ENCODE peak calls at places on chromosomes 6 and 20, in seven cellular contexts. One of them, this sample, is unnamed.

GRCh38 chr6:147508871-147509608 is 550 bp downstream of the SAMD5 start:
- DNase-seq in GM06990: peak
- DNase-seq in HEK293T: peak
- DNase-seq in BJ: no peak
- DNase-seq in ELR: peak
- DNase-seq in fibroblast of mammary gland: no peak
- DNase-seq in foreskin fibroblast: no peak
- DNase-seq in this sample: no peak

GRCh38 chr6:170434114-170434820 is 118.8 kb downstream of the PSMB1 start:
- DNase-seq in foreskin fibroblast: peak
- DNase-seq in HEK293T: no peak
- DNase-seq in GM06990: no peak
- DNase-seq in ELR: no peak
- DNase-seq in BJ: no peak
- DNase-seq in fibroblast of mammary gland: peak
- DNase-seq in this sample: no peak

GRCh38 chr6:20464041-20464440 is 62.4 kb downstream of the E2F3 start:
- DNase-seq in ELR: no peak
- DNase-seq in foreskin fibroblast: no peak
- DNase-seq in GM06990: peak
- DNase-seq in HEK293T: no peak
- DNase-seq in fibroblast of mammary gland: no peak
- DNase-seq in BJ: no peak
- DNase-seq in this sample: no peak

GRCh38 chr20:23245553-23246128 is 105.0 kb upstream of the NXT1 start:
- DNase-seq in BJ: no peak
- DNase-seq in HEK293T: peak
- DNase-seq in fibroblast of mammary gland: peak
- DNase-seq in foreskin fibroblast: no peak
- DNase-seq in GM06990: peak
- DNase-seq in ELR: peak
- DNase-seq in this sample: no peak

GRCh38 chr6:125377621-125378020 is 75.9 kb upstream of the HDDC2 start:
- DNase-seq in ELR: peak
- DNase-seq in GM06990: no peak
- DNase-seq in HEK293T: no peak
- DNase-seq in foreskin fibroblast: peak
- DNase-seq in fibroblast of mammary gland: peak
- DNase-seq in BJ: no peak
- DNase-seq in this sample: no peak

GRCh38 chr20:48454721-48455490 is 372.9 kb downstream of the PREX1 start:
- DNase-seq in BJ: no peak
- DNase-seq in foreskin fibroblast: no peak
- DNase-seq in ELR: no peak
- DNase-seq in fibroblast of mammary gland: no peak
- DNase-seq in GM06990: no peak
- DNase-seq in HEK293T: no peak
- DNase-seq in this sample: no peak

GRCh38 chr6:56364482-56365313 is 117.3 kb upstream of the COL21A1 start:
- DNase-seq in HEK293T: no peak
- DNase-seq in GM06990: no peak
- DNase-seq in foreskin fibroblast: peak
- DNase-seq in BJ: peak
- DNase-seq in ELR: peak
- DNase-seq in fibroblast of mammary gland: peak
- DNase-seq in this sample: no peak

GRCh38 chr20:33450867-33451266 is 7.3 kb upstream of the SNTA1 start:
- DNase-seq in ELR: peak
- DNase-seq in BJ: no peak
- DNase-seq in fibroblast of mammary gland: peak
- DNase-seq in HEK293T: no peak
- DNase-seq in foreskin fibroblast: peak
- DNase-seq in GM06990: no peak
- DNase-seq in this sample: no peak

GRCh38 chr6:137927777-137928218 is 60.7 kb downstream of the TNFAIP3 start:
- DNase-seq in GM06990: peak
- DNase-seq in fibroblast of mammary gland: no peak
- DNase-seq in HEK293T: no peak
- DNase-seq in foreskin fibroblast: no peak
- DNase-seq in ELR: peak
- DNase-seq in BJ: no peak
- DNase-seq in this sample: peak

GRCh38 chr6:163356743-163357142 is 57.8 kb upstream of the QKI start:
- DNase-seq in ELR: no peak
- DNase-seq in fibroblast of mammary gland: no peak
- DNase-seq in foreskin fibroblast: no peak
- DNase-seq in BJ: no peak
- DNase-seq in GM06990: no peak
- DNase-seq in HEK293T: no peak
- DNase-seq in this sample: no peak

GRCh38 chr20:53960586-53961386 is 109.6 kb downstream of the BCAS1 start:
- DNase-seq in GM06990: no peak
- DNase-seq in ELR: no peak
- DNase-seq in HEK293T: no peak
- DNase-seq in foreskin fibroblast: no peak
- DNase-seq in BJ: no peak
- DNase-seq in fibroblast of mammary gland: peak
- DNase-seq in this sample: no peak

GRCh38 chr6:13272131-13273046 is 55.9 kb downstream of the TBC1D7 start:
- DNase-seq in ELR: no peak
- DNase-seq in GM06990: peak
- DNase-seq in HEK293T: no peak
- DNase-seq in fibroblast of mammary gland: no peak
- DNase-seq in BJ: no peak
- DNase-seq in foreskin fibroblast: no peak
- DNase-seq in this sample: no peak

GRCh38 chr6:42899871-42900270 is 16.0 kb upstream of the PTCRA start:
- DNase-seq in ELR: no peak
- DNase-seq in BJ: no peak
- DNase-seq in foreskin fibroblast: no peak
- DNase-seq in GM06990: no peak
- DNase-seq in fibroblast of mammary gland: no peak
- DNase-seq in HEK293T: no peak
- DNase-seq in this sample: no peak

GRCh38 chr6:105688573-105688972 is 285.7 kb upstream of the PREP start:
- DNase-seq in ELR: no peak
- DNase-seq in BJ: no peak
- DNase-seq in fibroblast of mammary gland: no peak
- DNase-seq in HEK293T: no peak
- DNase-seq in GM06990: no peak
- DNase-seq in foreskin fibroblast: no peak
- DNase-seq in this sample: no peak

GRCh38 chr6:34934516-34934915 is 45.5 kb downstream of the ANKS1A start:
- DNase-seq in fibroblast of mammary gland: peak
- DNase-seq in HEK293T: no peak
- DNase-seq in GM06990: no peak
- DNase-seq in BJ: no peak
- DNase-seq in foreskin fibroblast: no peak
- DNase-seq in ELR: no peak
- DNase-seq in this sample: no peak

GRCh38 chr6:16712250-16712930 is 48.9 kb downstream of the ATXN1 start:
- DNase-seq in HEK293T: no peak
- DNase-seq in foreskin fibroblast: no peak
- DNase-seq in fibroblast of mammary gland: peak
- DNase-seq in BJ: no peak
- DNase-seq in ELR: peak
- DNase-seq in GM06990: peak
- DNase-seq in this sample: no peak

GRCh38 chr6:13004610-13005009 is 288.0 kb downstream of the PHACTR1 start:
- DNase-seq in fibroblast of mammary gland: no peak
- DNase-seq in GM06990: no peak
- DNase-seq in ELR: no peak
- DNase-seq in BJ: no peak
- DNase-seq in HEK293T: no peak
- DNase-seq in foreskin fibroblast: no peak
- DNase-seq in this sample: no peak

GRCh38 chr6:36442671-36443497 is at the start of the genes KCTD20 and PXT1:
- DNase-seq in fibroblast of mammary gland: peak
- DNase-seq in GM06990: peak
- DNase-seq in BJ: no peak
- DNase-seq in HEK293T: peak
- DNase-seq in ELR: peak
- DNase-seq in foreskin fibroblast: peak
- DNase-seq in this sample: peak

GRCh38 chr20:23401051-23401450 is 20.2 kb downstream of the NAPB start:
- DNase-seq in ELR: no peak
- DNase-seq in HEK293T: no peak
- DNase-seq in foreskin fibroblast: no peak
- DNase-seq in GM06990: no peak
- DNase-seq in BJ: no peak
- DNase-seq in fibroblast of mammary gland: no peak
- DNase-seq in this sample: no peak

GRCh38 chr20:2695206-2695983 is 2.8 kb downstream of the EBF4 start:
- DNase-seq in foreskin fibroblast: no peak
- DNase-seq in BJ: no peak
- DNase-seq in fibroblast of mammary gland: no peak
- DNase-seq in ELR: no peak
- DNase-seq in GM06990: no peak
- DNase-seq in HEK293T: no peak
- DNase-seq in this sample: no peak

GRCh38 chr6:156933201-156934053 is 156.2 kb downstream of the ARID1B start:
- DNase-seq in GM06990: no peak
- DNase-seq in foreskin fibroblast: no peak
- DNase-seq in BJ: no peak
- DNase-seq in ELR: no peak
- DNase-seq in HEK293T: peak
- DNase-seq in fibroblast of mammary gland: no peak
- DNase-seq in this sample: no peak

GRCh38 chr20:24617080-24617432 is 147.6 kb downstream of the SYNDIG1 start:
- DNase-seq in GM06990: no peak
- DNase-seq in ELR: no peak
- DNase-seq in foreskin fibroblast: no peak
- DNase-seq in fibroblast of mammary gland: no peak
- DNase-seq in HEK293T: no peak
- DNase-seq in BJ: no peak
- DNase-seq in this sample: no peak

GRCh38 chr20:23683807-23684206 is 5.0 kb downstream of the CST4 start:
- DNase-seq in GM06990: no peak
- DNase-seq in foreskin fibroblast: no peak
- DNase-seq in HEK293T: no peak
- DNase-seq in ELR: no peak
- DNase-seq in BJ: no peak
- DNase-seq in fibroblast of mammary gland: no peak
- DNase-seq in this sample: no peak

GRCh38 chr6:113530769-113531168 is 326.4 kb upstream of the MARCKS start:
- DNase-seq in ELR: peak
- DNase-seq in GM06990: no peak
- DNase-seq in fibroblast of mammary gland: peak
- DNase-seq in BJ: no peak
- DNase-seq in foreskin fibroblast: peak
- DNase-seq in HEK293T: no peak
- DNase-seq in this sample: no peak

GRCh38 chr6:80366721-80367120 is 260.2 kb downstream of the BCKDHB start:
- DNase-seq in foreskin fibroblast: no peak
- DNase-seq in ELR: no peak
- DNase-seq in BJ: no peak
- DNase-seq in GM06990: no peak
- DNase-seq in HEK293T: no peak
- DNase-seq in fibroblast of mammary gland: peak
- DNase-seq in this sample: no peak

GRCh38 chr6:112044856-112045255 is 9.0 kb upstream of the CCN6 start:
- DNase-seq in GM06990: no peak
- DNase-seq in foreskin fibroblast: peak
- DNase-seq in BJ: peak
- DNase-seq in HEK293T: no peak
- DNase-seq in fibroblast of mammary gland: peak
- DNase-seq in ELR: peak
- DNase-seq in this sample: no peak

GRCh38 chr6:137729866-137730629 is 137.0 kb upstream of the TNFAIP3 start:
- DNase-seq in GM06990: no peak
- DNase-seq in BJ: no peak
- DNase-seq in ELR: no peak
- DNase-seq in fibroblast of mammary gland: peak
- DNase-seq in foreskin fibroblast: peak
- DNase-seq in HEK293T: no peak
- DNase-seq in this sample: no peak